ENCODE peak calls at places on chromosome 10, in six cellular contexts. T is Panc1, Z is adrenal gland, J is colonic mucosa, G is kidney, F is ovary. Y is an unnamed sample. For H3K4me1, the result is how much of the 10 kb centered on the place peaks cover.

GRCh38 chr10:34854147-34854601 is 39.1 kb upstream of the PARD3 start:
- DNase-seq in F (peak), J (no peak), G (no peak), T (no peak), Z (peak), Y (no peak)

GRCh38 chr10:104122273-104123107 is 519 bp downstream of the SFR1 start:
- DNase-seq in J (no peak), F (no peak), G (no peak), Z (no peak), T (no peak), Y (no peak)

GRCh38 chr10:77493851-77494788 is 143.5 kb downstream of the KCNMA1 start:
- DNase-seq in F (no peak), J (no peak), T (no peak), Z (no peak), G (no peak), Y (no peak)

GRCh38 chr10:6071181-6072175 is 9.3 kb upstream of the IL2RA start:
- DNase-seq in F (no peak), J (no peak), Z (no peak), T (no peak), G (no peak), Y (no peak)

GRCh38 chr10:2861632-2862210 is 205.6 kb upstream of the PFKP start:
- DNase-seq in J (no peak), F (no peak), T (no peak), G (no peak), Z (no peak), Y (no peak)

GRCh38 chr10:119105155-119105554 is 1.2 kb downstream of the DENND10 start:
- DNase-seq in T (no peak), G (no peak), Z (no peak), F (no peak), J (no peak), Y (no peak)

GRCh38 chr10:50152792-50153272 is 85.1 kb downstream of the WASHC2A start:
- DNase-seq in Z (no peak), J (peak), T (no peak), G (peak), F (no peak), Y (no peak)

GRCh38 chr10:21517983-21518628 is 7.4 kb downstream of the SKIDA1 start:
- DNase-seq in T (no peak), F (no peak), G (no peak), Z (peak), J (no peak), Y (no peak)

GRCh38 chr10:69861251-69862240 is 59.8 kb downstream of the COL13A1 start:
- DNase-seq in F (no peak), G (no peak), T (peak), J (no peak), Z (no peak), Y (no peak)

GRCh38 chr10:76036410-76036940 is 605.1 kb downstream of the LRMDA start:
- DNase-seq in G (peak), T (peak), Z (peak), F (peak), J (peak), Y (no peak)

GRCh38 chr10:108913300-108913699 is 1010.0 kb downstream of the XPNPEP1 start:
- DNase-seq in F (no peak), Z (no peak), J (no peak), G (no peak), T (no peak), Y (no peak)

GRCh38 chr10:1736972-1737221 is 428 bp downstream of the ADARB2 start:
- DNase-seq in Z (no peak), G (no peak), F (no peak), J (no peak), T (no peak), Y (no peak)

GRCh38 chr10:77011823-77012566 is 625.6 kb downstream of the KCNMA1 start:
- DNase-seq in J (no peak), T (no peak), F (no peak), Z (no peak), G (no peak), Y (no peak)

GRCh38 chr10:15363031-15363430 is 8.1 kb downstream of the FAM171A1 start:
- DNase-seq in J (no peak), F (no peak), T (no peak), G (no peak), Z (no peak), Y (no peak)

GRCh38 chr10:27258838-27259532 is 18.4 kb upstream of the ACBD5 start:
- DNase-seq in F (no peak), J (no peak), G (peak), Z (no peak), T (no peak), Y (no peak)

GRCh38 chr10:132231656-132232552 is 45.2 kb downstream of the DPYSL4 start:
- DNase-seq in G (peak), J (no peak), T (no peak), F (no peak), Z (no peak), Y (no peak)
- H3K4me1 ChIP-seq in G (under half), J (under half), T (under half), F (under half), Z (under half), Y (under half)

DNA sequence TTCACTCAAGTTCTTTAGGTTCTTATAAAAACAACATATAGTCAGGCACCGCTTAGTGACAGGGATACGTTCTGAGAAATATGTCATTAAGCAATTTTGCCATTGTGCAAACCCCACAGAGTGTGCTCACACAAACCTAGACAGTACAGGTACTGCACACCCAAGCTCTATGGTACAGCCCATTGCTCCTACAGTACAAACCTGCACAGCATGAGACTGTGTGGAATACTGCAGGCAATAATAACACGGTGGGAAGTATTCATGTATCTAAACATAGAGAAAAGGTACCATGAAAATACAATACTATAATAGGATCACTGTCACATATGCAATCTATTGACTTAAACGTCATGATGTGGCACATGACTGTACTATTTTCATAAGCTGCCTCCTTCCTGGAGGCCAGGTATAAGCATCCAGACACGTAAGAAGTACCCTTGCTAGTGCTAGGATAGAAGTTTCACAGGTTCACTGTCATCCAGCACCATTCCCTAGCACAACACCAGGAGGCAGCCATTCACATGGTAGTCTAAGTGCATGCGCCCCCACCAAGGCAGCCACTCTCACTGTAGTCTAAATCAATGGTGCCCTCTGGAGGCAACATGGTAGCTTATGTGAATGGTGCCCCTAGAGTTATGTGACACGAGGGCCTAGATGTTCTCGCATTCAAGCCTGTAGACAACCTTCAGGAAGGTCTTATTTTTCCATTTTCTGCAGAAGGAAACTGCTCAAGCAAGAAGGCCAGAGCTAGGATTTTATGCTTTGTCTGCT is 98.5 kb downstream of the ARHGAP22 start:
- DNase-seq in T (no peak), F (no peak), Z (no peak), J (peak), G (no peak), Y (no peak)
- TF ChIP-seq CTCF in T (peak), F (no peak), Z (peak), J (no peak), G (peak), Y (no peak)

GRCh38 chr10:99851825-99852224 is 69.4 kb downstream of the ABCC2 start:
- DNase-seq in G (no peak), J (no peak), Z (no peak), T (no peak), F (no peak), Y (no peak)

GRCh38 chr10:99850767-99851127 is 68.3 kb downstream of the ABCC2 start:
- DNase-seq in Z (no peak), J (no peak), F (no peak), G (no peak), T (no peak), Y (no peak)

GRCh38 chr10:99849525-99849924 is 67.1 kb downstream of the ABCC2 start:
- DNase-seq in G (no peak), F (no peak), T (no peak), Z (no peak), J (peak), Y (no peak)

GRCh38 chr10:99850041-99850766 is 67.8 kb downstream of the ABCC2 start:
- DNase-seq in J (no peak), G (no peak), T (no peak), Z (no peak), F (no peak), Y (no peak)

GRCh38 chr10:99849057-99849456 is 66.6 kb downstream of the ABCC2 start:
- DNase-seq in J (no peak), G (no peak), T (no peak), Z (no peak), F (no peak), Y (no peak)
- H3K4me1 ChIP-seq in J (under half), G (under half), T (under half), Z (under half), F (under half), Y (under half)

DNA sequence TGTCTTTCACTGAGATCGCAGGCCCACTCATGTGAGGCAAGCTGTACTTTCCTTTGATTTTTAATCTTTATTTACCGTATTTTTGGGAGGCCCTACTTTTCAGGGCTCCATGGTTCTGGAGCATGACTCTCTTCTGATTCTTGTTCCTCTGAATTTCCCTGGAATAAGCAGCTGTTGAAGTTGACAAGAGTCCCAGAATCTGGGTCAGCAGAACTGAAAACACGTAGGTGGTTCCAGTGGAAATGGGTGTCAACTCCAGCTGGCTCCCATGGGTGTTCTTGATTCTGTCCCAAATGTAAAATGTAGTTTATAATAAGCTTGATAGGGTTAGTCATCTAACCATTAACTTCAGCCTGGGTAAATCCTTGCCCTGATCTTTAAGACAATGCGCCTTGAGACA is 409.4 kb downstream of the GATA3 start:
- DNase-seq in F (no peak), T (no peak), G (no peak), J (no peak), Z (no peak), Y (no peak)
- TF ChIP-seq CTCF in F (no peak), T (no peak), G (no peak), J (no peak), Z (no peak), Y (no peak)